ENCODE peak calls at places on chromosomes 2 and 18, in nine cellular contexts. One of them, this sample, is unnamed. For H3K36me3, the result is how much of the 10 kb centered on the place peaks cover.

GRCh38 chr18:47975701-47976100 is 45.2 kb upstream of the SMAD2 start:
- DNase-seq in H1: no peak
- DNase-seq in esophagus squamous epithelium: no peak
- DNase-seq in endothelial cell of umbilical vein: no peak
- DNase-seq in spleen: no peak
- DNase-seq in breast epithelium: no peak
- DNase-seq in stomach: no peak
- DNase-seq in suprapubic skin: no peak
- DNase-seq in adrenal gland: no peak
- DNase-seq in this sample: no peak

GRCh38 chr2:41781082-41781481 is 266.7 kb upstream of the PKDCC start:
- DNase-seq in H1: no peak
- DNase-seq in esophagus squamous epithelium: no peak
- DNase-seq in endothelial cell of umbilical vein: no peak
- DNase-seq in spleen: no peak
- DNase-seq in breast epithelium: no peak
- DNase-seq in stomach: no peak
- DNase-seq in suprapubic skin: no peak
- DNase-seq in adrenal gland: no peak
- DNase-seq in this sample: no peak

GRCh38 chr2:18396328-18396727 is 164.1 kb downstream of the RDH14 start:
- DNase-seq in H1: no peak
- DNase-seq in esophagus squamous epithelium: no peak
- DNase-seq in endothelial cell of umbilical vein: no peak
- DNase-seq in spleen: no peak
- DNase-seq in breast epithelium: no peak
- DNase-seq in stomach: no peak
- DNase-seq in suprapubic skin: no peak
- DNase-seq in adrenal gland: no peak
- DNase-seq in this sample: no peak

GRCh38 chr2:45918816-45919655 is 267.6 kb downstream of the PRKCE start:
- DNase-seq in H1: no peak
- DNase-seq in esophagus squamous epithelium: no peak
- DNase-seq in endothelial cell of umbilical vein: peak
- DNase-seq in spleen: no peak
- DNase-seq in breast epithelium: peak
- DNase-seq in stomach: peak
- DNase-seq in suprapubic skin: no peak
- DNase-seq in adrenal gland: no peak
- DNase-seq in this sample: no peak

GRCh38 chr2:52539026-52539964 is 1228.3 kb upstream of the CHAC2 start:
- DNase-seq in H1: no peak
- DNase-seq in esophagus squamous epithelium: no peak
- DNase-seq in endothelial cell of umbilical vein: no peak
- DNase-seq in spleen: no peak
- DNase-seq in breast epithelium: no peak
- DNase-seq in stomach: no peak
- DNase-seq in suprapubic skin: no peak
- DNase-seq in adrenal gland: no peak
- DNase-seq in this sample: no peak

GRCh38 chr2:26487192-26487591 is 9.3 kb upstream of the OTOF start:
- DNase-seq in H1: no peak
- DNase-seq in esophagus squamous epithelium: no peak
- DNase-seq in endothelial cell of umbilical vein: no peak
- DNase-seq in spleen: no peak
- DNase-seq in breast epithelium: no peak
- DNase-seq in stomach: no peak
- DNase-seq in suprapubic skin: no peak
- DNase-seq in adrenal gland: no peak
- DNase-seq in this sample: no peak

GRCh38 chr2:205407984-205408383 is 274.3 kb upstream of the NRP2 start:
- DNase-seq in H1: no peak
- DNase-seq in esophagus squamous epithelium: no peak
- DNase-seq in endothelial cell of umbilical vein: peak
- DNase-seq in spleen: no peak
- DNase-seq in breast epithelium: no peak
- DNase-seq in stomach: no peak
- DNase-seq in suprapubic skin: no peak
- DNase-seq in adrenal gland: no peak
- DNase-seq in this sample: no peak

GRCh38 chr2:109726666-109727270 is 67.3 kb upstream of the RGPD5 start:
- DNase-seq in H1: no peak
- DNase-seq in esophagus squamous epithelium: no peak
- DNase-seq in endothelial cell of umbilical vein: no peak
- DNase-seq in spleen: no peak
- DNase-seq in breast epithelium: peak
- DNase-seq in stomach: no peak
- DNase-seq in suprapubic skin: peak
- DNase-seq in adrenal gland: peak
- DNase-seq in this sample: no peak

GRCh38 chr2:170641961-170642360 is 73.2 kb upstream of the SP5 start:
- DNase-seq in H1: no peak
- DNase-seq in esophagus squamous epithelium: no peak
- DNase-seq in endothelial cell of umbilical vein: no peak
- DNase-seq in spleen: no peak
- DNase-seq in breast epithelium: no peak
- DNase-seq in stomach: no peak
- DNase-seq in suprapubic skin: no peak
- DNase-seq in adrenal gland: no peak
- DNase-seq in this sample: no peak

GRCh38 chr2:121682396-121683298 is 33.4 kb upstream of the CLASP1 start:
- DNase-seq in H1: no peak
- DNase-seq in esophagus squamous epithelium: no peak
- DNase-seq in endothelial cell of umbilical vein: no peak
- DNase-seq in spleen: no peak
- DNase-seq in breast epithelium: no peak
- DNase-seq in stomach: no peak
- DNase-seq in suprapubic skin: no peak
- DNase-seq in adrenal gland: no peak
- DNase-seq in this sample: no peak

GRCh38 chr18:49924293-49924983 is 111.1 kb upstream of the ACAA2 start:
- DNase-seq in H1: no peak
- DNase-seq in esophagus squamous epithelium: no peak
- DNase-seq in endothelial cell of umbilical vein: no peak
- DNase-seq in spleen: no peak
- DNase-seq in breast epithelium: no peak
- DNase-seq in stomach: no peak
- DNase-seq in suprapubic skin: no peak
- DNase-seq in adrenal gland: no peak
- DNase-seq in this sample: no peak

GRCh38 chr2:99297990-99298389 is 3.0 kb downstream of the LYG1 start:
- DNase-seq in H1: no peak
- DNase-seq in esophagus squamous epithelium: no peak
- DNase-seq in endothelial cell of umbilical vein: no peak
- DNase-seq in spleen: no peak
- DNase-seq in breast epithelium: no peak
- DNase-seq in stomach: no peak
- DNase-seq in suprapubic skin: no peak
- DNase-seq in adrenal gland: no peak
- DNase-seq in this sample: no peak

GRCh38 chr2:104849618-104850097 is 4.3 kb upstream of the POU3F3 start:
- DNase-seq in H1: no peak
- DNase-seq in esophagus squamous epithelium: no peak
- DNase-seq in endothelial cell of umbilical vein: peak
- DNase-seq in spleen: peak
- DNase-seq in breast epithelium: no peak
- DNase-seq in stomach: no peak
- DNase-seq in suprapubic skin: no peak
- DNase-seq in adrenal gland: peak
- DNase-seq in this sample: no peak

GRCh38 chr18:6370886-6371635 is 43.6 kb downstream of the L3MBTL4 start:
- DNase-seq in H1: no peak
- DNase-seq in esophagus squamous epithelium: no peak
- DNase-seq in endothelial cell of umbilical vein: no peak
- DNase-seq in spleen: no peak
- DNase-seq in breast epithelium: no peak
- DNase-seq in stomach: peak
- DNase-seq in suprapubic skin: no peak
- DNase-seq in adrenal gland: peak
- DNase-seq in this sample: no peak

GRCh38 chr2:84969511-84970265 is 1.3 kb upstream of the KCMF1 start:
- DNase-seq in H1: no peak
- DNase-seq in esophagus squamous epithelium: no peak
- DNase-seq in endothelial cell of umbilical vein: peak
- DNase-seq in spleen: no peak
- DNase-seq in breast epithelium: no peak
- DNase-seq in stomach: no peak
- DNase-seq in suprapubic skin: no peak
- DNase-seq in adrenal gland: peak
- DNase-seq in this sample: no peak

GRCh38 chr2:44528595-44528994 is 166.8 kb downstream of the CAMKMT start:
- DNase-seq in H1: no peak
- DNase-seq in esophagus squamous epithelium: no peak
- DNase-seq in endothelial cell of umbilical vein: no peak
- DNase-seq in spleen: no peak
- DNase-seq in breast epithelium: no peak
- DNase-seq in stomach: no peak
- DNase-seq in suprapubic skin: no peak
- DNase-seq in adrenal gland: no peak
- DNase-seq in this sample: no peak

GRCh38 chr2:68561372-68561771 is 82.0 kb upstream of the PROKR1 start:
- DNase-seq in H1: no peak
- DNase-seq in esophagus squamous epithelium: no peak
- DNase-seq in endothelial cell of umbilical vein: peak
- DNase-seq in spleen: no peak
- DNase-seq in breast epithelium: no peak
- DNase-seq in stomach: no peak
- DNase-seq in suprapubic skin: no peak
- DNase-seq in adrenal gland: no peak
- DNase-seq in this sample: no peak

GRCh38 chr2:68558576-68558975 is 84.8 kb upstream of the PROKR1 start:
- DNase-seq in H1: no peak
- DNase-seq in esophagus squamous epithelium: no peak
- DNase-seq in endothelial cell of umbilical vein: no peak
- DNase-seq in spleen: no peak
- DNase-seq in breast epithelium: no peak
- DNase-seq in stomach: no peak
- DNase-seq in suprapubic skin: no peak
- DNase-seq in adrenal gland: no peak
- DNase-seq in this sample: no peak

GRCh38 chr2:68562934-68563333 is 80.4 kb upstream of the PROKR1 start:
- DNase-seq in H1: no peak
- DNase-seq in esophagus squamous epithelium: no peak
- DNase-seq in endothelial cell of umbilical vein: no peak
- DNase-seq in spleen: no peak
- DNase-seq in breast epithelium: no peak
- DNase-seq in stomach: no peak
- DNase-seq in suprapubic skin: no peak
- DNase-seq in adrenal gland: no peak
- DNase-seq in this sample: no peak

GRCh38 chr2:68560583-68560982 is 82.8 kb upstream of the PROKR1 start:
- DNase-seq in H1: no peak
- DNase-seq in esophagus squamous epithelium: no peak
- DNase-seq in endothelial cell of umbilical vein: no peak
- DNase-seq in spleen: no peak
- DNase-seq in breast epithelium: no peak
- DNase-seq in stomach: no peak
- DNase-seq in suprapubic skin: no peak
- DNase-seq in adrenal gland: no peak
- DNase-seq in this sample: no peak

GRCh38 chr2:68559692-68560091 is 83.7 kb upstream of the PROKR1 start:
- DNase-seq in H1: no peak
- DNase-seq in esophagus squamous epithelium: no peak
- DNase-seq in endothelial cell of umbilical vein: no peak
- DNase-seq in spleen: no peak
- DNase-seq in breast epithelium: no peak
- DNase-seq in stomach: no peak
- DNase-seq in suprapubic skin: no peak
- DNase-seq in adrenal gland: no peak
- DNase-seq in this sample: no peak
- H3K36me3 ChIP-seq in H1: under half
- H3K36me3 ChIP-seq in esophagus squamous epithelium: under half
- H3K36me3 ChIP-seq in endothelial cell of umbilical vein: under half
- H3K36me3 ChIP-seq in spleen: under half
- H3K36me3 ChIP-seq in breast epithelium: under half
- H3K36me3 ChIP-seq in stomach: under half
- H3K36me3 ChIP-seq in suprapubic skin: under half
- H3K36me3 ChIP-seq in adrenal gland: under half
- H3K36me3 ChIP-seq in this sample: under half

GRCh38 chr2:231361701-231362588 is 33.6 kb upstream of the B3GNT7 start:
- DNase-seq in H1: no peak
- DNase-seq in esophagus squamous epithelium: no peak
- DNase-seq in endothelial cell of umbilical vein: no peak
- DNase-seq in spleen: no peak
- DNase-seq in breast epithelium: no peak
- DNase-seq in stomach: no peak
- DNase-seq in suprapubic skin: no peak
- DNase-seq in adrenal gland: no peak
- DNase-seq in this sample: peak
- TF ChIP-seq CTCF in H1: peak
- TF ChIP-seq CTCF in esophagus squamous epithelium: no peak
- TF ChIP-seq CTCF in endothelial cell of umbilical vein: no peak
- TF ChIP-seq CTCF in spleen: peak
- TF ChIP-seq CTCF in breast epithelium: no peak
- TF ChIP-seq CTCF in stomach: no peak
- TF ChIP-seq CTCF in suprapubic skin: no peak
- TF ChIP-seq CTCF in adrenal gland: no peak
- TF ChIP-seq CTCF in this sample: no peak

DNA sequence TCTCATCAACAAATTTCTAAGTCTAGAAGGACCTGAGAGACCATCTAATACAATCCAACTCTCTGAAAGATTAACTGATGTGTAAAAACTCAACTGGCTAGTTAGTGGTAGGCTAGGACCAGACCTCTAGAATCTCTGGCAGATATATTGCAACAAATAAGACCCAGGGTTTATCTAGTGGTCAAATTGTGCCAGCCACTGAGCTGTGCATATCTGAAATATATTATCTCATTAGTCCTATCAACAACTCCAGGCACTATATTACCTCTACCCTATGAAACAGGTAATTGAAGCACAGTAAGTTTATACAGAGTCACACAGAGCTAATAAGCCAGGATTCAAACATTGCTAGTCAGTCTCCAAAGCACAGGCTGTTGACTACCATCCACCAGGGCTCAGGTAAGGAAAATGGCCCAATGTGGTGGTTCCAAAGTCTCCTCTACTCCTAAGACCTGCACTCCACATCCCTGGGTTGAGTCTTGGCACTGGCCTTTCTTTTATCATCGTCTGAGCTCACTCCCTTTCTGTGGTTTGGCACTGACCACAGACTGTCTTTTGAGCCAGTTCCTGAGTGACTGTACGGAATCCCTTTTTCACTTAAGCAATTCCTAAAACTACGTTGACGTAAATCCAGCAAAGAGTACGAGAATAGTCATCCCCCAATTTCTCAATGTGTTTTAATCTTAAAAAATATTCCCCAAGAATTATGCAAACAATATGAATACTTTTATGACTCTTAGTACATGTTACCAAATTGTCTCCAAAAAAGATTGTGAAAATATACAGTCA is 11.9 kb upstream of the PID1 start:
- DNase-seq in H1: no peak
- DNase-seq in esophagus squamous epithelium: no peak
- DNase-seq in endothelial cell of umbilical vein: no peak
- DNase-seq in spleen: no peak
- DNase-seq in breast epithelium: peak
- DNase-seq in stomach: peak
- DNase-seq in suprapubic skin: peak
- DNase-seq in adrenal gland: peak
- DNase-seq in this sample: no peak
- TF ChIP-seq POLR2A in H1: no peak
- TF ChIP-seq POLR2A in esophagus squamous epithelium: no peak
- TF ChIP-seq POLR2A in endothelial cell of umbilical vein: no peak
- TF ChIP-seq POLR2A in spleen: no peak
- TF ChIP-seq POLR2A in breast epithelium: no peak
- TF ChIP-seq POLR2A in stomach: no peak
- TF ChIP-seq POLR2A in suprapubic skin: no peak
- TF ChIP-seq POLR2A in adrenal gland: no peak
- TF ChIP-seq POLR2A in this sample: no peak

GRCh38 chr2:46952171-46952570 is 36.6 kb upstream of the MCFD2 start:
- DNase-seq in H1: no peak
- DNase-seq in esophagus squamous epithelium: no peak
- DNase-seq in endothelial cell of umbilical vein: no peak
- DNase-seq in spleen: no peak
- DNase-seq in breast epithelium: no peak
- DNase-seq in stomach: no peak
- DNase-seq in suprapubic skin: no peak
- DNase-seq in adrenal gland: no peak
- DNase-seq in this sample: no peak
- H3K36me3 ChIP-seq in H1: under half
- H3K36me3 ChIP-seq in esophagus squamous epithelium: half or more
- H3K36me3 ChIP-seq in endothelial cell of umbilical vein: under half
- H3K36me3 ChIP-seq in spleen: under half
- H3K36me3 ChIP-seq in breast epithelium: under half
- H3K36me3 ChIP-seq in stomach: under half
- H3K36me3 ChIP-seq in suprapubic skin: under half
- H3K36me3 ChIP-seq in adrenal gland: under half
- H3K36me3 ChIP-seq in this sample: under half

This sample was measured in vagina.